ENCODE peak calls at places on chromosomes 16 and 17, in nine cellular contexts. O is HL-60, Y is RWPE1, C is Peyer's patch, A is fibroblast of the aortic adventitia, D is progenitor cell of endocrine pancreas, B is GM10248, U is fibroblast of mammary gland, V is lower leg skin. E is an unnamed sample.
A peak's percentile ranks its signal among the peaks of the same experiment; 100 is the strongest.

GRCh38 chr16:20383106-20384029 is 21.2 kb downstream of the PDILT start:
- DNase-seq in V (no peak), D (peak; percentile 70), U (peak; percentile 57), A (peak; percentile 61), O (peak; percentile 18), B (peak; percentile 64), C (peak; percentile 68), Y (peak; percentile 63), E (no peak)

GRCh38 chr17:73064084-73064938 is 28.2 kb downstream of the SLC39A11 start:
- DNase-seq in U (peak; percentile 26), D (no peak), V (no peak), A (no peak), Y (no peak), C (no peak), B (no peak), O (no peak), E (no peak)

GRCh38 chr16:85940214-85940613 is 41.3 kb downstream of the IRF8 start:
- DNase-seq in A (no peak), O (no peak), V (no peak), B (no peak), U (no peak), D (no peak), C (no peak), Y (no peak), E (no peak)

GRCh38 chr16:68458101-68458500 is 9.8 kb upstream of the SMPD3 start:
- DNase-seq in D (no peak), C (no peak), A (no peak), O (no peak), U (no peak), V (no peak), B (no peak), Y (no peak), E (no peak)

GRCh38 chr17:32998111-32998892 is 6.7 kb downstream of the SPACA3 start:
- DNase-seq in Y (peak; percentile 65), U (peak; percentile 68), O (peak; percentile 5), D (peak; percentile 81), B (peak; percentile 82), V (peak; percentile 95), A (peak; percentile 68), C (peak; percentile 90), E (peak; percentile 75)

GRCh38 chr17:9360610-9361571 is 214.7 kb downstream of the STX8 start:
- DNase-seq in O (no peak), U (peak; percentile 88), C (peak; percentile 54), V (no peak), A (peak; percentile 93), Y (peak; percentile 19), B (no peak), D (no peak), E (no peak)

GRCh38 chr16:23254338-23254737 is 47.8 kb upstream of the SCNN1B start:
- DNase-seq in A (no peak), B (no peak), U (peak; percentile 24), D (no peak), O (no peak), Y (no peak), C (no peak), V (no peak), E (no peak)

GRCh38 chr16:30660424-30661251 is 2.4 kb downstream of the FBRS start:
- DNase-seq in Y (no peak), A (no peak), D (no peak), B (peak; percentile 80), V (no peak), O (no peak), C (peak; percentile 91), U (peak; percentile 54), E (peak; percentile 51)

GRCh38 chr16:11032922-11033291 is 88.5 kb downstream of the CLEC16A start:
- DNase-seq in O (no peak), B (no peak), U (peak; percentile 98), V (peak; percentile 92), C (no peak), Y (no peak), A (peak; percentile 94), D (no peak), E (no peak)

GRCh38 chr17:79808763-79809529 is 12.1 kb upstream of the CBX8 start:
- DNase-seq in C (peak; percentile 66), A (no peak), V (no peak), U (no peak), Y (peak; percentile 64), D (no peak), B (no peak), O (no peak), E (no peak)

GRCh38 chr17:39671651-39672521 is 3.6 kb downstream of the PNMT start:
- DNase-seq in A (peak; percentile 35), U (peak; percentile 37), D (no peak), O (no peak), C (peak; percentile 74), Y (peak; percentile 36), B (peak; percentile 49), V (no peak), E (no peak)

GRCh38 chr16:55503726-55504553 is 4.9 kb upstream of the LPCAT2 start:
- DNase-seq in Y (no peak), O (no peak), C (no peak), U (no peak), D (no peak), B (no peak), V (peak; percentile 58), A (no peak), E (no peak)

GRCh38 chr16:66515543-66516171 is 34.3 kb downstream of the TK2 start:
- DNase-seq in A (peak; percentile 77), B (no peak), O (no peak), U (peak; percentile 61), Y (no peak), V (peak; percentile 86), D (no peak), C (peak; percentile 46), E (no peak)
- TF ChIP-seq CTCF in A (peak; percentile 56), B (peak; percentile 38), O (peak; percentile 21), U (peak; percentile 55), Y (no peak), V (no peak), D (peak; percentile 16), C (no peak), E (peak; percentile 36)

GRCh38 chr16:69711115-69711740 is 15.1 kb downstream of the NQO1 start:
- DNase-seq in B (no peak), O (no peak), D (no peak), V (peak; percentile 53), A (peak; percentile 72), C (peak; percentile 54), Y (peak; percentile 92), U (peak; percentile 95), E (no peak)

GRCh38 chr16:69712277-69712676 is 14.1 kb downstream of the NQO1 start:
- DNase-seq in U (no peak), O (no peak), B (no peak), V (peak; percentile 9), D (no peak), Y (no peak), C (no peak), A (no peak), E (no peak)

GRCh38 chr16:69709456-69710084 is 16.8 kb downstream of the NQO1 start:
- DNase-seq in B (peak; percentile 54), D (no peak), V (peak; percentile 31), C (no peak), Y (peak; percentile 54), A (peak; percentile 84), O (peak; percentile 14), U (peak; percentile 83), E (no peak)

GRCh38 chr16:69717066-69717465 is 9.3 kb downstream of the NQO1 start:
- DNase-seq in C (no peak), U (no peak), O (no peak), A (no peak), Y (no peak), B (no peak), V (peak; percentile 28), D (no peak), E (no peak)

GRCh38 chr16:69712914-69713581 is 13.3 kb downstream of the NQO1 start:
- DNase-seq in V (peak; percentile 64), D (no peak), O (no peak), Y (no peak), B (no peak), C (no peak), A (no peak), U (no peak), E (no peak)
- TF ChIP-seq CTCF in V (no peak), D (no peak), O (no peak), Y (no peak), B (no peak), C (no peak), A (no peak), U (no peak), E (no peak)

GRCh38 chr16:546909-547770 is 13.1 kb upstream of the PRR35 start:
- DNase-seq in A (peak; percentile 57), V (no peak), D (no peak), B (no peak), Y (no peak), C (peak; percentile 82), U (peak; percentile 63), O (peak; percentile 95), E (no peak)
- TF ChIP-seq CTCF in A (peak; percentile 64), V (no peak), D (peak; percentile 57), B (no peak), Y (peak; percentile 63), C (no peak), U (peak; percentile 55), O (peak; percentile 86), E (no peak)

GRCh38 chr17:67082110-67082509 is 37.8 kb downstream of the CACNG1 start:
- DNase-seq in O (no peak), Y (no peak), D (no peak), U (no peak), V (no peak), C (no peak), B (peak; percentile 60), A (no peak), E (no peak)
- TF ChIP-seq CTCF in O (no peak), Y (no peak), D (no peak), U (no peak), V (no peak), C (no peak), B (peak; percentile 33), A (no peak), E (no peak)

GRCh38 chr17:61420745-61421398 is 21.2 kb downstream of the TBX2 start:
- DNase-seq in V (no peak), B (no peak), O (no peak), D (no peak), U (no peak), Y (no peak), C (no peak), A (no peak), E (no peak)

GRCh38 chr17:61421460-61421859 is 21.8 kb downstream of the TBX2 start:
- DNase-seq in V (no peak), O (no peak), B (no peak), Y (no peak), U (no peak), D (no peak), C (no peak), A (no peak), E (no peak)

GRCh38 chr17:61418433-61418832 is 18.8 kb downstream of the TBX2 start:
- DNase-seq in D (no peak), B (no peak), A (no peak), O (no peak), U (no peak), C (no peak), V (no peak), Y (no peak), E (no peak)

GRCh38 chr17:61420128-61420527 is 20.5 kb downstream of the TBX2 start:
- DNase-seq in V (no peak), B (no peak), A (no peak), C (no peak), D (no peak), U (no peak), Y (no peak), O (no peak), E (no peak)

GRCh38 chr17:61419496-61420046 is 19.9 kb downstream of the TBX2 start:
- DNase-seq in U (no peak), A (no peak), Y (no peak), V (no peak), O (no peak), D (no peak), B (no peak), C (no peak), E (no peak)
- TF ChIP-seq CTCF in U (no peak), A (no peak), Y (no peak), V (no peak), O (no peak), D (no peak), B (no peak), C (no peak), E (no peak)

E was measured in natural killer cell.